ENCODE peak calls at places on chromosomes 12 and 14, in eight cellular contexts. E is tibial nerve; U is right atrium auricular region; B is HCT116; K is CD4-positive, alpha-beta T cell; P is ascending aorta; V is transverse colon; D is CD8-positive, alpha-beta T cell. X is an unnamed sample.

GRCh38 chr12:49126852-49127763 is 4.1 kb downstream of the TUBA1B start:
- DNase-seq in K (no peak), U (no peak), D (no peak), P (no peak), B (no peak), E (no peak), V (no peak), X (no peak)

GRCh38 chr12:7645395-7646177 is 20.1 kb downstream of the APOBEC1 start:
- DNase-seq in E (peak; percentile 69), V (no peak), D (no peak), U (no peak), P (no peak), K (peak; percentile 6), B (peak; percentile 24), X (no peak)

GRCh38 chr12:132302466-132303358 is 26.7 kb downstream of the GALNT9 start:
- DNase-seq in U (no peak), V (no peak), E (no peak), K (no peak), B (no peak), D (no peak), P (no peak), X (peak; percentile 58)

GRCh38 chr12:28156804-28157203 is 33.5 kb upstream of the CCDC91 start:
- DNase-seq in P (no peak), E (no peak), B (no peak), V (no peak), K (no peak), U (no peak), D (no peak), X (no peak)

GRCh38 chr12:118356809-118357326 is 15.8 kb downstream of the TAOK3 start:
- DNase-seq in U (no peak), V (no peak), D (no peak), E (no peak), K (no peak), P (no peak), B (no peak), X (no peak)

GRCh38 chr12:115868624-115869023 is 408.9 kb downstream of the MED13L start:
- DNase-seq in P (no peak), U (no peak), E (no peak), D (no peak), B (no peak), K (no peak), V (no peak), X (no peak)

GRCh38 chr14:72907886-72908285 is 14.0 kb upstream of the DPF3 start:
- DNase-seq in U (no peak), B (no peak), E (no peak), D (no peak), V (no peak), P (no peak), K (no peak), X (no peak)

GRCh38 chr12:107130830-107131760 is 37.7 kb upstream of the CRY1 start:
- DNase-seq in D (no peak), K (no peak), V (no peak), P (no peak), E (no peak), U (no peak), B (no peak), X (no peak)

GRCh38 chr12:132850291-132850690 is 21.6 kb upstream of the GOLGA3 start:
- DNase-seq in B (no peak), D (no peak), E (no peak), U (no peak), V (no peak), P (no peak), K (no peak), X (no peak)

GRCh38 chr14:30108975-30109700 is 181.5 kb upstream of the PRKD1 start:
- DNase-seq in U (no peak), P (no peak), B (no peak), E (no peak), D (no peak), V (no peak), K (no peak), X (no peak)

GRCh38 chr14:28653521-28653920 is 113.1 kb upstream of the FOXG1 start:
- DNase-seq in K (no peak), P (no peak), E (no peak), U (no peak), B (no peak), V (no peak), D (no peak), X (no peak)

GRCh38 chr14:53376064-53376463 is 222.9 kb upstream of the DDHD1 start:
- DNase-seq in E (no peak), K (no peak), D (no peak), B (no peak), V (no peak), U (no peak), P (no peak), X (no peak)

GRCh38 chr12:102612008-102612407 is 131.6 kb upstream of the IGF1 start:
- DNase-seq in B (no peak), E (no peak), P (no peak), V (no peak), D (no peak), U (no peak), K (no peak), X (no peak)

GRCh38 chr12:46814143-46814542 is 11.7 kb downstream of the SLC38A4 start:
- DNase-seq in K (no peak), E (no peak), P (no peak), V (no peak), U (no peak), B (no peak), D (no peak), X (no peak)

GRCh38 chr12:62903151-62903550 is 31.8 kb downstream of the PPM1H start:
- DNase-seq in K (no peak), U (no peak), D (no peak), B (no peak), V (no peak), P (no peak), E (no peak), X (no peak)

GRCh38 chr14:103008768-103009342 is 48.5 kb downstream of the CDC42BPB start:
- DNase-seq in E (no peak), U (no peak), D (no peak), B (no peak), V (no peak), K (no peak), P (no peak), X (no peak)

GRCh38 chr12:102543931-102544485 is 63.6 kb upstream of the IGF1 start:
- DNase-seq in B (no peak), E (no peak), P (no peak), V (no peak), U (no peak), K (no peak), D (no peak), X (no peak)

GRCh38 chr12:19833775-19834501 is 394.6 kb downstream of the AEBP2 start:
- DNase-seq in V (no peak), D (no peak), B (no peak), P (no peak), U (no peak), K (no peak), E (no peak), X (no peak)

GRCh38 chr14:89294872-89295271 is 122.2 kb downstream of the FOXN3 start:
- DNase-seq in D (no peak), V (no peak), K (no peak), U (no peak), E (no peak), B (no peak), P (no peak), X (no peak)

GRCh38 chr12:128204725-128205124 is 62.2 kb upstream of the TMEM132C start:
- DNase-seq in D (no peak), U (no peak), B (no peak), P (no peak), E (no peak), V (no peak), K (no peak), X (no peak)

GRCh38 chr14:55339770-55340169 is 68.5 kb downstream of the FBXO34 start:
- DNase-seq in B (no peak), E (no peak), P (no peak), K (no peak), U (no peak), V (no peak), D (no peak), X (no peak)

GRCh38 chr14:89507521-89507920 is 90.5 kb upstream of the FOXN3 start:
- DNase-seq in D (no peak), K (no peak), P (no peak), E (no peak), U (no peak), V (no peak), B (peak; percentile 75), X (no peak)

GRCh38 chr14:88168498-88169165 is 154.4 kb downstream of the KCNK10 start:
- DNase-seq in K (peak; percentile 30), P (no peak), E (peak; percentile 22), B (no peak), V (peak; percentile 51), D (peak; percentile 37), U (peak; percentile 63), X (peak; percentile 38)

GRCh38 chr14:101503431-101504095 is 57.7 kb upstream of the DIO3 start:
- DNase-seq in P (no peak), E (no peak), B (no peak), U (peak; percentile 40), K (no peak), V (no peak), D (no peak), X (peak; percentile 41)

DNA sequence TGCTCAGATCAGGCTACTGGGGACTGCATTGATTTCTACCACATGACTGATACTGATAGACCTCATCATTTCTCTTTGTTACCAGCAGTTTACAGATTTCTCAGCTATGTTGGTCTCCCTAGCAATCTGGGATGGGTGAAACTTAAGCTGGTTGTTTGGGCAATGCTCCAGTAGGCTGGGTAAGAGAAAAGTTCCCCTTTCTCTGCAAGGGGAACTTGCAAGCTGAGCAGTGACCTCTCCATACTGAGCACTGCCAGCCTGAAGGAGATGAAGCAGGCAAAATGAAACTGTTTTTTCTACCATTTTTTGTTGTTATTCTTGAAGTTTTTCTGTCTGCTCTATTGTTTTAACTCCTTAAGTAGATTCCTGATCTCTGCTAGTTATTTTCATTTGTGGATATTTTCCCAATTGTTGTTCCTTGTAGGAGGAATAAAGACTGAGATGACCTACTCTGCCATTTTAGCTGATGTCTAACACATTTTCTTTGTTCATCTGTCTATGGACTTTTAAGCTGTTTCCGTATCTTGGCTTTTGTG is 1.3 kb upstream of the OR4M1 start:
- DNase-seq in U (no peak), V (no peak), D (no peak), B (no peak), P (no peak), E (no peak), K (no peak), X (no peak)
- H3K9me3 ChIP-seq in U (no peaks in the 10 kb centered on the region), V (no peaks in the 10 kb centered on the region), D (peaks cover 4% of the 10 kb centered on the region), B (peaks cover 10% of the 10 kb centered on the region), P (peaks cover 7% of the 10 kb centered on the region), E (no peaks in the 10 kb centered on the region), K (peaks cover 10% of the 10 kb centered on the region), X (no peaks in the 10 kb centered on the region)

GRCh38 chr12:42235426-42235825 is 2.6 kb downstream of the YAF2 start:
- DNase-seq in K (no peak), U (no peak), E (peak; percentile 66), D (no peak), P (no peak), V (no peak), B (no peak), X (no peak)
- TF ChIP-seq CTCF in K (no peak), U (no peak), E (no peak), D (no peak), P (no peak), V (no peak), B (no peak), X (no peak)

GRCh38 chr12:34218193-34219045 is 196.1 kb downstream of the ALG10 start:
- DNase-seq in D (peak; percentile 46), E (peak; percentile 75), U (peak; percentile 65), V (peak; percentile 52), K (peak; percentile 40), B (peak; percentile 52), P (no peak), X (peak; percentile 47)
- H3K9me3 ChIP-seq in D (no peaks in the 10 kb centered on the region), E (no peaks in the 10 kb centered on the region), U (no peaks in the 10 kb centered on the region), V (no peaks in the 10 kb centered on the region), K (no peaks in the 10 kb centered on the region), B (no peaks in the 10 kb centered on the region), P (no peaks in the 10 kb centered on the region), X (no peaks in the 10 kb centered on the region)

GRCh38 chr14:64137657-64138290 is 156.4 kb downstream of the ESR2 start:
- DNase-seq in U (no peak), B (no peak), V (no peak), P (no peak), K (no peak), D (no peak), E (no peak), X (no peak)
- TF ChIP-seq CTCF in U (peak; percentile 49), B (no peak), V (no peak), P (no peak), K (no peak), D (no peak), E (no peak), X (no peak)

X was measured in left lung.